ENCODE peak calls at places on chromosome 20, in eight cellular contexts. One of them, this sample, is unnamed.

GRCh38 chr20:21237956-21238355 is 65.2 kb upstream of the XRN2 start:
- DNase-seq in stimulated activated CD4-positive, alpha-beta T cell treated with anti-CD3 and anti-CD28 coated beads, Interleukin-1b, Interleukin-23, amount 100 ng/mL, for 1 hour: no peak
- DNase-seq in smooth muscle cell of the brain vasculature: no peak
- DNase-seq in non-pigmented ciliary epithelial cell: no peak
- DNase-seq in adrenal gland: no peak
- DNase-seq in RWPE1: no peak
- DNase-seq in endothelial cell: no peak
- DNase-seq in NCI-H510A: no peak
- DNase-seq in this sample: no peak

GRCh38 chr20:59961423-59961822 is 3.2 kb downstream of the CDH26 start:
- DNase-seq in stimulated activated CD4-positive, alpha-beta T cell treated with anti-CD3 and anti-CD28 coated beads, Interleukin-1b, Interleukin-23, amount 100 ng/mL, for 1 hour: no peak
- DNase-seq in smooth muscle cell of the brain vasculature: no peak
- DNase-seq in non-pigmented ciliary epithelial cell: no peak
- DNase-seq in adrenal gland: no peak
- DNase-seq in RWPE1: peak; percentile 44
- DNase-seq in endothelial cell: no peak
- DNase-seq in NCI-H510A: no peak
- DNase-seq in this sample: no peak

GRCh38 chr20:62957136-62958117 is 4.9 kb downstream of the SLC17A9 start:
- DNase-seq in stimulated activated CD4-positive, alpha-beta T cell treated with anti-CD3 and anti-CD28 coated beads, Interleukin-1b, Interleukin-23, amount 100 ng/mL, for 1 hour: no peak
- DNase-seq in smooth muscle cell of the brain vasculature: no peak
- DNase-seq in non-pigmented ciliary epithelial cell: no peak
- DNase-seq in adrenal gland: no peak
- DNase-seq in RWPE1: no peak
- DNase-seq in endothelial cell: no peak
- DNase-seq in NCI-H510A: no peak
- DNase-seq in this sample: no peak

GRCh38 chr20:31566658-31567379 is 38.3 kb upstream of the ID1 start:
- DNase-seq in stimulated activated CD4-positive, alpha-beta T cell treated with anti-CD3 and anti-CD28 coated beads, Interleukin-1b, Interleukin-23, amount 100 ng/mL, for 1 hour: no peak
- DNase-seq in smooth muscle cell of the brain vasculature: no peak
- DNase-seq in non-pigmented ciliary epithelial cell: no peak
- DNase-seq in adrenal gland: no peak
- DNase-seq in RWPE1: peak; percentile 80
- DNase-seq in endothelial cell: no peak
- DNase-seq in NCI-H510A: peak; percentile 87
- DNase-seq in this sample: no peak

GRCh38 chr20:47400685-47401084 is 44.2 kb upstream of the ZMYND8 start:
- DNase-seq in stimulated activated CD4-positive, alpha-beta T cell treated with anti-CD3 and anti-CD28 coated beads, Interleukin-1b, Interleukin-23, amount 100 ng/mL, for 1 hour: no peak
- DNase-seq in smooth muscle cell of the brain vasculature: no peak
- DNase-seq in non-pigmented ciliary epithelial cell: no peak
- DNase-seq in adrenal gland: no peak
- DNase-seq in RWPE1: peak; percentile 62
- DNase-seq in endothelial cell: no peak
- DNase-seq in NCI-H510A: no peak
- DNase-seq in this sample: no peak

GRCh38 chr20:64035066-64035932 is 683 bp upstream of the C20orf204 start:
- DNase-seq in stimulated activated CD4-positive, alpha-beta T cell treated with anti-CD3 and anti-CD28 coated beads, Interleukin-1b, Interleukin-23, amount 100 ng/mL, for 1 hour: no peak
- DNase-seq in smooth muscle cell of the brain vasculature: no peak
- DNase-seq in non-pigmented ciliary epithelial cell: no peak
- DNase-seq in adrenal gland: no peak
- DNase-seq in RWPE1: no peak
- DNase-seq in endothelial cell: no peak
- DNase-seq in NCI-H510A: no peak
- DNase-seq in this sample: no peak

GRCh38 chr20:36548704-36549627 is 7.6 kb downstream of the MYL9 start:
- DNase-seq in stimulated activated CD4-positive, alpha-beta T cell treated with anti-CD3 and anti-CD28 coated beads, Interleukin-1b, Interleukin-23, amount 100 ng/mL, for 1 hour: no peak
- DNase-seq in smooth muscle cell of the brain vasculature: no peak
- DNase-seq in non-pigmented ciliary epithelial cell: no peak
- DNase-seq in adrenal gland: no peak
- DNase-seq in RWPE1: no peak
- DNase-seq in endothelial cell: no peak
- DNase-seq in NCI-H510A: no peak
- DNase-seq in this sample: no peak

GRCh38 chr20:33909331-33909921 is 84.3 kb upstream of the RALY start:
- DNase-seq in stimulated activated CD4-positive, alpha-beta T cell treated with anti-CD3 and anti-CD28 coated beads, Interleukin-1b, Interleukin-23, amount 100 ng/mL, for 1 hour: no peak
- DNase-seq in smooth muscle cell of the brain vasculature: peak; percentile 28
- DNase-seq in non-pigmented ciliary epithelial cell: peak; percentile 95
- DNase-seq in adrenal gland: no peak
- DNase-seq in RWPE1: peak; percentile 61
- DNase-seq in endothelial cell: no peak
- DNase-seq in NCI-H510A: no peak
- DNase-seq in this sample: peak; percentile 80

GRCh38 chr20:24970743-24971142 is 21.7 kb downstream of the CST7 start:
- DNase-seq in stimulated activated CD4-positive, alpha-beta T cell treated with anti-CD3 and anti-CD28 coated beads, Interleukin-1b, Interleukin-23, amount 100 ng/mL, for 1 hour: no peak
- DNase-seq in smooth muscle cell of the brain vasculature: no peak
- DNase-seq in non-pigmented ciliary epithelial cell: no peak
- DNase-seq in adrenal gland: no peak
- DNase-seq in RWPE1: no peak
- DNase-seq in endothelial cell: no peak
- DNase-seq in NCI-H510A: no peak
- DNase-seq in this sample: no peak

GRCh38 chr20:50360218-50360672 is 149.9 kb upstream of the PTPN1 start:
- DNase-seq in stimulated activated CD4-positive, alpha-beta T cell treated with anti-CD3 and anti-CD28 coated beads, Interleukin-1b, Interleukin-23, amount 100 ng/mL, for 1 hour: no peak
- DNase-seq in smooth muscle cell of the brain vasculature: no peak
- DNase-seq in non-pigmented ciliary epithelial cell: no peak
- DNase-seq in adrenal gland: peak; percentile 10
- DNase-seq in RWPE1: peak; percentile 58
- DNase-seq in endothelial cell: no peak
- DNase-seq in NCI-H510A: peak; percentile 73
- DNase-seq in this sample: no peak

GRCh38 chr20:58893355-58894151 is 41.0 kb downstream of the GNAS start:
- DNase-seq in stimulated activated CD4-positive, alpha-beta T cell treated with anti-CD3 and anti-CD28 coated beads, Interleukin-1b, Interleukin-23, amount 100 ng/mL, for 1 hour: no peak
- DNase-seq in smooth muscle cell of the brain vasculature: no peak
- DNase-seq in non-pigmented ciliary epithelial cell: no peak
- DNase-seq in adrenal gland: no peak
- DNase-seq in RWPE1: no peak
- DNase-seq in endothelial cell: no peak
- DNase-seq in NCI-H510A: no peak
- DNase-seq in this sample: no peak

GRCh38 chr20:4230651-4231050 is 215.3 kb upstream of the RNF24 start:
- DNase-seq in stimulated activated CD4-positive, alpha-beta T cell treated with anti-CD3 and anti-CD28 coated beads, Interleukin-1b, Interleukin-23, amount 100 ng/mL, for 1 hour: no peak
- DNase-seq in smooth muscle cell of the brain vasculature: no peak
- DNase-seq in non-pigmented ciliary epithelial cell: no peak
- DNase-seq in adrenal gland: no peak
- DNase-seq in RWPE1: peak; percentile 41
- DNase-seq in endothelial cell: no peak
- DNase-seq in NCI-H510A: no peak
- DNase-seq in this sample: no peak

GRCh38 chr20:49937023-49937929 is 1.1 kb downstream of the RNF114 start:
- DNase-seq in stimulated activated CD4-positive, alpha-beta T cell treated with anti-CD3 and anti-CD28 coated beads, Interleukin-1b, Interleukin-23, amount 100 ng/mL, for 1 hour: no peak
- DNase-seq in smooth muscle cell of the brain vasculature: no peak
- DNase-seq in non-pigmented ciliary epithelial cell: no peak
- DNase-seq in adrenal gland: no peak
- DNase-seq in RWPE1: peak; percentile 54
- DNase-seq in endothelial cell: no peak
- DNase-seq in NCI-H510A: no peak
- DNase-seq in this sample: no peak

GRCh38 chr20:19976595-19977372 is 40.4 kb upstream of the NAA20 start:
- DNase-seq in stimulated activated CD4-positive, alpha-beta T cell treated with anti-CD3 and anti-CD28 coated beads, Interleukin-1b, Interleukin-23, amount 100 ng/mL, for 1 hour: no peak
- DNase-seq in smooth muscle cell of the brain vasculature: peak; percentile 75
- DNase-seq in non-pigmented ciliary epithelial cell: peak; percentile 58
- DNase-seq in adrenal gland: peak; percentile 67
- DNase-seq in RWPE1: peak; percentile 83
- DNase-seq in endothelial cell: no peak
- DNase-seq in NCI-H510A: no peak
- DNase-seq in this sample: no peak

GRCh38 chr20:61253640-61254511 is 1.8 kb downstream of the CDH4 start:
- DNase-seq in stimulated activated CD4-positive, alpha-beta T cell treated with anti-CD3 and anti-CD28 coated beads, Interleukin-1b, Interleukin-23, amount 100 ng/mL, for 1 hour: no peak
- DNase-seq in smooth muscle cell of the brain vasculature: no peak
- DNase-seq in non-pigmented ciliary epithelial cell: no peak
- DNase-seq in adrenal gland: no peak
- DNase-seq in RWPE1: peak; percentile 43
- DNase-seq in endothelial cell: peak; percentile 13
- DNase-seq in NCI-H510A: no peak
- DNase-seq in this sample: no peak

GRCh38 chr20:61960836-61961235 is 104.8 kb downstream of the TAF4 start:
- DNase-seq in stimulated activated CD4-positive, alpha-beta T cell treated with anti-CD3 and anti-CD28 coated beads, Interleukin-1b, Interleukin-23, amount 100 ng/mL, for 1 hour: no peak
- DNase-seq in smooth muscle cell of the brain vasculature: no peak
- DNase-seq in non-pigmented ciliary epithelial cell: no peak
- DNase-seq in adrenal gland: peak; percentile 5
- DNase-seq in RWPE1: no peak
- DNase-seq in endothelial cell: no peak
- DNase-seq in NCI-H510A: no peak
- DNase-seq in this sample: no peak

GRCh38 chr20:4171538-4172116 is 156.3 kb upstream of the RNF24 start:
- DNase-seq in stimulated activated CD4-positive, alpha-beta T cell treated with anti-CD3 and anti-CD28 coated beads, Interleukin-1b, Interleukin-23, amount 100 ng/mL, for 1 hour: no peak
- DNase-seq in smooth muscle cell of the brain vasculature: no peak
- DNase-seq in non-pigmented ciliary epithelial cell: no peak
- DNase-seq in adrenal gland: no peak
- DNase-seq in RWPE1: no peak
- DNase-seq in endothelial cell: no peak
- DNase-seq in NCI-H510A: no peak
- DNase-seq in this sample: no peak

GRCh38 chr20:62242196-62242595 is 3.9 kb downstream of the OSBPL2 start:
- DNase-seq in stimulated activated CD4-positive, alpha-beta T cell treated with anti-CD3 and anti-CD28 coated beads, Interleukin-1b, Interleukin-23, amount 100 ng/mL, for 1 hour: no peak
- DNase-seq in smooth muscle cell of the brain vasculature: no peak
- DNase-seq in non-pigmented ciliary epithelial cell: no peak
- DNase-seq in adrenal gland: no peak
- DNase-seq in RWPE1: no peak
- DNase-seq in endothelial cell: no peak
- DNase-seq in NCI-H510A: no peak
- DNase-seq in this sample: no peak

GRCh38 chr20:14310977-14311654 is 26.3 kb downstream of the FLRT3 start:
- DNase-seq in stimulated activated CD4-positive, alpha-beta T cell treated with anti-CD3 and anti-CD28 coated beads, Interleukin-1b, Interleukin-23, amount 100 ng/mL, for 1 hour: no peak
- DNase-seq in smooth muscle cell of the brain vasculature: no peak
- DNase-seq in non-pigmented ciliary epithelial cell: no peak
- DNase-seq in adrenal gland: no peak
- DNase-seq in RWPE1: no peak
- DNase-seq in endothelial cell: no peak
- DNase-seq in NCI-H510A: no peak
- DNase-seq in this sample: no peak

GRCh38 chr20:2578430-2579192 is 42.2 kb downstream of the TMC2 start:
- DNase-seq in stimulated activated CD4-positive, alpha-beta T cell treated with anti-CD3 and anti-CD28 coated beads, Interleukin-1b, Interleukin-23, amount 100 ng/mL, for 1 hour: no peak
- DNase-seq in smooth muscle cell of the brain vasculature: no peak
- DNase-seq in non-pigmented ciliary epithelial cell: no peak
- DNase-seq in adrenal gland: no peak
- DNase-seq in RWPE1: no peak
- DNase-seq in endothelial cell: no peak
- DNase-seq in NCI-H510A: no peak
- DNase-seq in this sample: no peak

GRCh38 chr20:24096256-24096655 is 107.7 kb upstream of the GGTLC1 start:
- DNase-seq in stimulated activated CD4-positive, alpha-beta T cell treated with anti-CD3 and anti-CD28 coated beads, Interleukin-1b, Interleukin-23, amount 100 ng/mL, for 1 hour: no peak
- DNase-seq in smooth muscle cell of the brain vasculature: no peak
- DNase-seq in non-pigmented ciliary epithelial cell: no peak
- DNase-seq in adrenal gland: no peak
- DNase-seq in RWPE1: no peak
- DNase-seq in endothelial cell: no peak
- DNase-seq in NCI-H510A: no peak
- DNase-seq in this sample: no peak

GRCh38 chr20:41213150-41213820 is 75.9 kb downstream of the PLCG1 start:
- DNase-seq in stimulated activated CD4-positive, alpha-beta T cell treated with anti-CD3 and anti-CD28 coated beads, Interleukin-1b, Interleukin-23, amount 100 ng/mL, for 1 hour: no peak
- DNase-seq in smooth muscle cell of the brain vasculature: no peak
- DNase-seq in non-pigmented ciliary epithelial cell: no peak
- DNase-seq in adrenal gland: no peak
- DNase-seq in RWPE1: peak; percentile 45
- DNase-seq in endothelial cell: no peak
- DNase-seq in NCI-H510A: no peak
- DNase-seq in this sample: no peak

GRCh38 chr20:11158146-11158545 is 484.3 kb upstream of the JAG1 start:
- DNase-seq in stimulated activated CD4-positive, alpha-beta T cell treated with anti-CD3 and anti-CD28 coated beads, Interleukin-1b, Interleukin-23, amount 100 ng/mL, for 1 hour: no peak
- DNase-seq in smooth muscle cell of the brain vasculature: no peak
- DNase-seq in non-pigmented ciliary epithelial cell: no peak
- DNase-seq in adrenal gland: no peak
- DNase-seq in RWPE1: peak; percentile 20
- DNase-seq in endothelial cell: no peak
- DNase-seq in NCI-H510A: no peak
- DNase-seq in this sample: no peak

GRCh38 chr20:17816804-17817590 is 117.2 kb downstream of the BANF2 start:
- DNase-seq in stimulated activated CD4-positive, alpha-beta T cell treated with anti-CD3 and anti-CD28 coated beads, Interleukin-1b, Interleukin-23, amount 100 ng/mL, for 1 hour: no peak
- DNase-seq in smooth muscle cell of the brain vasculature: no peak
- DNase-seq in non-pigmented ciliary epithelial cell: no peak
- DNase-seq in adrenal gland: no peak
- DNase-seq in RWPE1: no peak
- DNase-seq in endothelial cell: no peak
- DNase-seq in NCI-H510A: no peak
- DNase-seq in this sample: no peak

GRCh38 chr20:2742934-2743559 is 50.5 kb downstream of the EBF4 start:
- DNase-seq in stimulated activated CD4-positive, alpha-beta T cell treated with anti-CD3 and anti-CD28 coated beads, Interleukin-1b, Interleukin-23, amount 100 ng/mL, for 1 hour: peak; percentile 44
- DNase-seq in smooth muscle cell of the brain vasculature: peak; percentile 28
- DNase-seq in non-pigmented ciliary epithelial cell: peak; percentile 5
- DNase-seq in adrenal gland: peak; percentile 46
- DNase-seq in RWPE1: peak; percentile 71
- DNase-seq in endothelial cell: peak; percentile 87
- DNase-seq in NCI-H510A: peak; percentile 58
- DNase-seq in this sample: no peak

GRCh38 chr20:51456511-51457280 is 85.8 kb downstream of the NFATC2 start:
- DNase-seq in stimulated activated CD4-positive, alpha-beta T cell treated with anti-CD3 and anti-CD28 coated beads, Interleukin-1b, Interleukin-23, amount 100 ng/mL, for 1 hour: no peak
- DNase-seq in smooth muscle cell of the brain vasculature: peak; percentile 88
- DNase-seq in non-pigmented ciliary epithelial cell: no peak
- DNase-seq in adrenal gland: peak; percentile 98
- DNase-seq in RWPE1: peak; percentile 98
- DNase-seq in endothelial cell: no peak
- DNase-seq in NCI-H510A: peak; percentile 76
- DNase-seq in this sample: peak; percentile 79

GRCh38 chr20:4966826-4967751 is 34.2 kb downstream of the SLC23A2 start:
- DNase-seq in stimulated activated CD4-positive, alpha-beta T cell treated with anti-CD3 and anti-CD28 coated beads, Interleukin-1b, Interleukin-23, amount 100 ng/mL, for 1 hour: no peak
- DNase-seq in smooth muscle cell of the brain vasculature: no peak
- DNase-seq in non-pigmented ciliary epithelial cell: no peak
- DNase-seq in adrenal gland: no peak
- DNase-seq in RWPE1: no peak
- DNase-seq in endothelial cell: no peak
- DNase-seq in NCI-H510A: no peak
- DNase-seq in this sample: no peak

GRCh38 chr20:34516874-34517542 is 786 bp downstream of the DYNLRB1 start:
- DNase-seq in stimulated activated CD4-positive, alpha-beta T cell treated with anti-CD3 and anti-CD28 coated beads, Interleukin-1b, Interleukin-23, amount 100 ng/mL, for 1 hour: no peak
- DNase-seq in smooth muscle cell of the brain vasculature: no peak
- DNase-seq in non-pigmented ciliary epithelial cell: no peak
- DNase-seq in adrenal gland: peak; percentile 35
- DNase-seq in RWPE1: peak; percentile 64
- DNase-seq in endothelial cell: peak; percentile 21
- DNase-seq in NCI-H510A: no peak
- DNase-seq in this sample: no peak

GRCh38 chr20:20604357-20604756 is 108.1 kb downstream of the RALGAPA2 start:
- DNase-seq in stimulated activated CD4-positive, alpha-beta T cell treated with anti-CD3 and anti-CD28 coated beads, Interleukin-1b, Interleukin-23, amount 100 ng/mL, for 1 hour: no peak
- DNase-seq in smooth muscle cell of the brain vasculature: no peak
- DNase-seq in non-pigmented ciliary epithelial cell: no peak
- DNase-seq in adrenal gland: peak; percentile 38
- DNase-seq in RWPE1: no peak
- DNase-seq in endothelial cell: no peak
- DNase-seq in NCI-H510A: no peak
- DNase-seq in this sample: no peak

GRCh38 chr20:55094353-55094861 is 619.0 kb downstream of the DOK5 start:
- DNase-seq in stimulated activated CD4-positive, alpha-beta T cell treated with anti-CD3 and anti-CD28 coated beads, Interleukin-1b, Interleukin-23, amount 100 ng/mL, for 1 hour: no peak
- DNase-seq in smooth muscle cell of the brain vasculature: no peak
- DNase-seq in non-pigmented ciliary epithelial cell: no peak
- DNase-seq in adrenal gland: no peak
- DNase-seq in RWPE1: no peak
- DNase-seq in endothelial cell: no peak
- DNase-seq in NCI-H510A: no peak
- DNase-seq in this sample: no peak

GRCh38 chr20:33561981-33562601 is 72.2 kb downstream of the CBFA2T2 start:
- DNase-seq in stimulated activated CD4-positive, alpha-beta T cell treated with anti-CD3 and anti-CD28 coated beads, Interleukin-1b, Interleukin-23, amount 100 ng/mL, for 1 hour: no peak
- DNase-seq in smooth muscle cell of the brain vasculature: peak; percentile 54
- DNase-seq in non-pigmented ciliary epithelial cell: peak; percentile 56
- DNase-seq in adrenal gland: peak; percentile 41
- DNase-seq in RWPE1: peak; percentile 85
- DNase-seq in endothelial cell: no peak
- DNase-seq in NCI-H510A: peak; percentile 89
- DNase-seq in this sample: peak; percentile 42

GRCh38 chr20:18628330-18628941 is 40.6 kb downstream of the DTD1 start:
- DNase-seq in stimulated activated CD4-positive, alpha-beta T cell treated with anti-CD3 and anti-CD28 coated beads, Interleukin-1b, Interleukin-23, amount 100 ng/mL, for 1 hour: no peak
- DNase-seq in smooth muscle cell of the brain vasculature: no peak
- DNase-seq in non-pigmented ciliary epithelial cell: no peak
- DNase-seq in adrenal gland: no peak
- DNase-seq in RWPE1: peak; percentile 36
- DNase-seq in endothelial cell: peak; percentile 62
- DNase-seq in NCI-H510A: no peak
- DNase-seq in this sample: no peak

This sample was measured in AG04449.